ENCODE peak calls at places on chromosomes 3 and 15, in four cellular contexts. I is neural progenitor cell, O is substantia nigra, Y is endothelial cell. R is an unnamed sample.
A peak's percentile ranks its signal among the peaks of the same experiment; 100 is the strongest.

GRCh38 chr3:143480306-143480852 is 360.8 kb downstream of the CHST2 start:
- DNase-seq in I (no peak), O (no peak), Y (no peak), R (no peak)

GRCh38 chr15:86725628-86726027 is 646.0 kb downstream of the AGBL1 start:
- DNase-seq in I (no peak), O (no peak), Y (no peak), R (no peak)

GRCh38 chr3:65785065-65785645 is 253.6 kb downstream of the MAGI1 start:
- DNase-seq in I (peak; percentile 72), O (no peak), Y (peak; percentile 8), R (peak; percentile 37)

GRCh38 chr15:69659454-69660050 is 206.9 kb downstream of the RPLP1 start:
- DNase-seq in I (no peak), O (no peak), Y (no peak), R (no peak)

GRCh38 chr15:48086582-48086981 is 34.2 kb upstream of the SLC24A5 start:
- DNase-seq in I (no peak), O (no peak), Y (no peak), R (no peak)

GRCh38 chr15:92917606-92918407 is 17.7 kb downstream of the CHD2 start:
- DNase-seq in I (peak; percentile 95), O (no peak), Y (peak; percentile 87), R (peak; percentile 87)

GRCh38 chr15:69557340-69558137 is 104.9 kb downstream of the RPLP1 start:
- DNase-seq in I (peak; percentile 69), O (no peak), Y (no peak), R (no peak)

GRCh38 chr3:117932441-117932840 is 1102.2 kb downstream of the IGSF11 start:
- DNase-seq in I (no peak), O (no peak), Y (no peak), R (no peak)

GRCh38 chr3:48915296-48915695 is 3.3 kb upstream of the ARIH2 start:
- DNase-seq in I (no peak), O (no peak), Y (no peak), R (no peak)

GRCh38 chr3:108406661-108407206 is 103.7 kb downstream of the MYH15 start:
- DNase-seq in I (peak; percentile 52), O (no peak), Y (peak; percentile 12), R (peak; percentile 45)

GRCh38 chr3:37086918-37087317 is 87.5 kb downstream of the LRRFIP2 start:
- DNase-seq in I (no peak), O (no peak), Y (no peak), R (no peak)

GRCh38 chr3:30770387-30770786 is 124.1 kb downstream of the GADL1 start:
- DNase-seq in I (no peak), O (no peak), Y (no peak), R (no peak)

GRCh38 chr15:41465822-41466421 is 27.8 kb upstream of the ITPKA start:
- DNase-seq in I (peak; percentile 39), O (no peak), Y (peak; percentile 42), R (peak; percentile 27)

GRCh38 chr15:94670436-94671034 is 439.2 kb downstream of the MCTP2 start:
- DNase-seq in I (peak; percentile 61), O (no peak), Y (no peak), R (peak; percentile 47)

GRCh38 chr15:101662203-101662602 is 10.0 kb upstream of the TM2D3 start:
- DNase-seq in I (no peak), O (no peak), Y (no peak), R (no peak)

GRCh38 chr3:138834359-138835176 is at the start of gene PIK3CB:
- DNase-seq in I (peak; percentile 97), O (peak; percentile 61), Y (peak; percentile 91), R (peak; percentile 92)

GRCh38 chr15:62288361-62289017 is 123.4 kb upstream of the C2CD4B start:
- DNase-seq in I (no peak), O (no peak), Y (no peak), R (no peak)

GRCh38 chr15:71732636-71733035 is 77.7 kb upstream of the NR2E3 start:
- DNase-seq in I (no peak), O (no peak), Y (no peak), R (no peak)

GRCh38 chr3:116566478-116566960 is 121.2 kb upstream of the LSAMP start:
- DNase-seq in I (no peak), O (no peak), Y (no peak), R (no peak)